ENCODE peak calls at places on chromosomes 2 and 18, in eight cellular contexts. C is gastrocnemius medialis, V is adrenal gland, U is ovary, W is heart left ventricle, Q is testis, I is IMR-90, M is thyroid gland. G is an unnamed sample.
A peak's percentile ranks its signal among the peaks of the same experiment; 100 is the strongest.

GRCh38 chr2:134170269-134170668 is 83.6 kb upstream of the MGAT5 start:
- DNase-seq in C (no peak), I (peak; percentile 48), M (no peak), Q (no peak), U (no peak), W (no peak), V (no peak), G (no peak)

GRCh38 chr18:68263481-68263880 is 451.4 kb downstream of the TMX3 start:
- DNase-seq in I (peak; percentile 48), V (no peak), U (no peak), W (no peak), M (no peak), Q (no peak), C (no peak), G (no peak)

GRCh38 chr2:175461839-175462238 is 280.3 kb upstream of the ATP5MC3 start:
- DNase-seq in V (no peak), I (no peak), M (no peak), W (no peak), C (no peak), U (no peak), Q (no peak), G (no peak)

GRCh38 chr2:88737385-88737784 is 45.9 kb downstream of the RPIA start:
- DNase-seq in W (no peak), Q (no peak), I (peak; percentile 13), C (no peak), M (no peak), V (no peak), U (no peak), G (no peak)

GRCh38 chr2:15337996-15338666 is 223.0 kb downstream of the NBAS start:
- DNase-seq in W (no peak), M (no peak), C (no peak), I (no peak), Q (no peak), V (no peak), U (no peak), G (no peak)

GRCh38 chr18:11654736-11655604 is 34.1 kb upstream of the GNAL start:
- DNase-seq in Q (peak; percentile 72), V (peak; percentile 46), U (peak; percentile 32), W (no peak), M (peak; percentile 63), C (no peak), I (peak; percentile 4), G (peak; percentile 83)

GRCh38 chr2:164917296-164917903 is 37.9 kb downstream of the SLC38A11 start:
- DNase-seq in U (peak; percentile 71), M (peak; percentile 73), C (no peak), V (peak; percentile 67), Q (peak; percentile 68), I (peak; percentile 36), W (peak; percentile 34), G (no peak)

GRCh38 chr2:132729572-132729971 is 59.6 kb upstream of the LYPD1 start:
- DNase-seq in C (no peak), Q (no peak), I (no peak), W (no peak), V (no peak), M (no peak), U (no peak), G (no peak)

GRCh38 chr18:50194623-50195532 is at the start of gene MYO5B:
- DNase-seq in I (no peak), Q (peak; percentile 72), V (peak; percentile 39), U (no peak), M (peak; percentile 92), W (no peak), C (no peak), G (no peak)

GRCh38 chr2:204321910-204322765 is 223.1 kb upstream of the PARD3B start:
- DNase-seq in I (peak; percentile 62), C (no peak), W (peak; percentile 47), Q (no peak), V (no peak), M (peak; percentile 21), U (no peak), G (no peak)

GRCh38 chr2:53969285-53970094 is 1.3 kb downstream of the PSME4 start:
- DNase-seq in V (no peak), I (peak; percentile 80), U (no peak), Q (no peak), M (no peak), W (no peak), C (peak; percentile 43), G (no peak)

GRCh38 chr2:176115883-176116813 is at the start of gene HOXD10:
- DNase-seq in I (no peak), V (peak; percentile 46), W (no peak), C (no peak), M (no peak), U (peak; percentile 62), Q (peak; percentile 90), G (no peak)

GRCh38 chr2:181466661-181467576 is 9.7 kb downstream of the ITGA4 start:
- DNase-seq in W (peak; percentile 41), Q (peak; percentile 84), M (peak; percentile 68), C (peak; percentile 2), V (peak; percentile 62), I (peak; percentile 63), U (peak; percentile 47), G (no peak)

GRCh38 chr18:62572456-62572855 is 49.6 kb downstream of the ZCCHC2 start:
- DNase-seq in W (no peak), Q (no peak), M (no peak), I (no peak), U (no peak), V (no peak), C (no peak), G (no peak)

GRCh38 chr2:66578067-66578852 is 143.3 kb downstream of the MEIS1 start:
- DNase-seq in C (no peak), V (peak; percentile 59), M (no peak), U (peak; percentile 39), Q (no peak), I (peak; percentile 76), W (no peak), G (no peak)

GRCh38 chr2:173101687-173102086 is 26.0 kb downstream of the MAP3K20 start:
- DNase-seq in V (no peak), M (no peak), Q (no peak), I (peak; percentile 76), W (no peak), C (no peak), U (no peak), G (no peak)

GRCh38 chr2:133837441-133838090 is 269.3 kb upstream of the NCKAP5 start:
- DNase-seq in M (no peak), V (no peak), C (no peak), Q (no peak), I (peak; percentile 91), W (no peak), U (no peak), G (no peak)

GRCh38 chr2:6945087-6945813 is 28.0 kb downstream of the RNF144A start:
- DNase-seq in V (no peak), Q (no peak), U (no peak), I (no peak), C (no peak), M (no peak), W (no peak), G (peak; percentile 49)

GRCh38 chr2:26850565-26850964 is 2.6 kb downstream of the DPYSL5 start:
- DNase-seq in V (no peak), M (no peak), I (no peak), W (no peak), U (no peak), C (no peak), Q (no peak), G (no peak)

GRCh38 chr2:28633204-28633603 is 118.4 kb upstream of the PPP1CB start:
- DNase-seq in W (no peak), V (no peak), I (no peak), M (no peak), C (no peak), U (no peak), Q (no peak), G (no peak)

DNA sequence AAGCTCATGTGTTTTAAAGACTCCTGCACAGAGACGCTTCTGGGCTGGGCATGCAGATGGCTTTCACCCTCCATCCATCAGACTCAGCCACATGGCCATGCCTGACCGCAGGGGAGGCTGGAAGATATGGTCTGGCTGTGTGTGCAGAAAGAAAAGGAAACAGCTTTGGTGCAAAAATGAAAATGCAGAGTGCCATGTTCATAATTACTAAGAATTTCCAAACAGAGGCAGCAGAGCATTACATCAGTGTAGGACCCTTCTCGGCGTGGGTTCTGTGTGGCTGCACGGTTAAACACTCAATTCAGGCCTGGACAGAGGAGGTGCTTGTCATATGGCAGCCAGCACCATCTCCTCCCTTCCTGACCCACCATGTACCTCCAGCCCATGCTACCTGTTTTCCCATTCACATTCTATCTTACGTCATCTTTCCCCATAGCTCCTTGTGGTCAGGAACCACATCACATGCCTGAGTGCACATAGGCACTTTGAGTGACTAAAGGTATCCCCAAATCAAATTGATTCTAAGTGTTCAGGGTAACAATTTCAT is 200.3 kb upstream of the ID2 start:
- DNase-seq in W (no peak), C (no peak), V (no peak), U (peak; percentile 0), M (no peak), Q (no peak), I (no peak), G (no peak)
- H3K4me1 ChIP-seq in W (peaks cover 14% of the 10 kb centered on the region), C (no peaks in the 10 kb centered on the region), V (no peaks in the 10 kb centered on the region), U (no peaks in the 10 kb centered on the region), M (peaks cover 17% of the 10 kb centered on the region), Q (no peaks in the 10 kb centered on the region), I (peaks cover 1% of the 10 kb centered on the region), G (peaks cover 13% of the 10 kb centered on the region)

GRCh38 chr2:64978514-64979268 is 10.5 kb upstream of the SLC1A4 start:
- DNase-seq in I (peak; percentile 64), U (no peak), Q (no peak), V (peak; percentile 42), C (peak; percentile 28), M (no peak), W (no peak), G (no peak)
- TF ChIP-seq CTCF in I (peak; percentile 16), U (no peak), Q (no peak), V (peak; percentile 14), C (peak; percentile 24), M (no peak), W (peak; percentile 20), G (no peak)

GRCh38 chr2:199458017-199458805 is 472 bp upstream of the SATB2 start:
- DNase-seq in I (no peak), M (no peak), Q (peak; percentile 44), W (peak; percentile 23), U (no peak), C (no peak), V (peak; percentile 40), G (no peak)
- TF ChIP-seq POLR2A in I (no peak), M (no peak), Q (no peak), W (no peak), U (no peak), C (no peak), V (no peak), G (no peak)

DNA sequence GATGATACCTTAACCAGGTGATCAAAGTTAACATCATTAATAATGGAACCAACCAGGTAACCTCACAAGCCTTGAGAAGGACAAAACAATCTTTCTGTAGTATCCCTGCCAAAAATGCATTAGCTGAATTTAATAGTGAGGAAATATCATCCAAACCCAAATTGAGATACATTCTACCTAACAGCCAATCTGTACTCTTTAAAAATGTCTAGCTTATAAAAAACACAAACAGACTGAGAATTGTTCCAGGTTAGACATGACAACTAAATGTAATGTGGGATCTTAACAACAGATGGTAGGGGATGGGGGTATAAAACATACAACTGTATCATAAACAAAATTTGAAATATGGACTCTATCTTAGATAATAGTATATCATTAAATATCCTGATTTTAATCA is 1.9 kb downstream of the FANCL start:
- DNase-seq in C (no peak), M (no peak), Q (no peak), I (no peak), W (no peak), V (no peak), U (no peak), G (no peak)
- H3K4me1 ChIP-seq in C (peaks cover 6% of the 10 kb centered on the region), M (peaks cover 5% of the 10 kb centered on the region), Q (no peaks in the 10 kb centered on the region), I (no peaks in the 10 kb centered on the region), W (peaks cover 13% of the 10 kb centered on the region), V (no peaks in the 10 kb centered on the region), U (peaks cover 2% of the 10 kb centered on the region), G (peaks cover 28% of the 10 kb centered on the region)